ENCODE peak calls at places on chromosomes 3 and 15, in ten cellular contexts. One of them, this sample, is unnamed.

GRCh38 chr15:52796228-52796521 is 6.0 kb upstream of the ONECUT1 start:
- DNase-seq in H9: no peak
- DNase-seq in GM23248: no peak
- DNase-seq in mesendoderm: no peak
- DNase-seq in neuronal stem cell: no peak
- DNase-seq in uterus: no peak
- DNase-seq in Panc1: no peak
- DNase-seq in heart right ventricle: no peak
- DNase-seq in colonic mucosa: no peak
- DNase-seq in trophoblast cell: no peak
- DNase-seq in this sample: no peak

GRCh38 chr3:57917611-57918010 is 90.6 kb upstream of the FLNB start:
- DNase-seq in trophoblast cell: no peak
- DNase-seq in Panc1: no peak
- DNase-seq in GM23248: peak; percentile 31
- DNase-seq in H9: no peak
- DNase-seq in neuronal stem cell: no peak
- DNase-seq in colonic mucosa: no peak
- DNase-seq in uterus: no peak
- DNase-seq in heart right ventricle: no peak
- DNase-seq in mesendoderm: no peak
- DNase-seq in this sample: peak; percentile 11

GRCh38 chr3:129271674-129272073 is 7.0 kb upstream of the HMCES start:
- DNase-seq in colonic mucosa: no peak
- DNase-seq in trophoblast cell: no peak
- DNase-seq in GM23248: no peak
- DNase-seq in mesendoderm: no peak
- DNase-seq in heart right ventricle: no peak
- DNase-seq in H9: no peak
- DNase-seq in uterus: no peak
- DNase-seq in neuronal stem cell: no peak
- DNase-seq in Panc1: no peak
- DNase-seq in this sample: no peak

GRCh38 chr3:34175636-34176186 is 377.3 kb downstream of the PDCD6IP start:
- DNase-seq in heart right ventricle: no peak
- DNase-seq in neuronal stem cell: no peak
- DNase-seq in H9: no peak
- DNase-seq in Panc1: no peak
- DNase-seq in trophoblast cell: no peak
- DNase-seq in uterus: no peak
- DNase-seq in colonic mucosa: no peak
- DNase-seq in mesendoderm: no peak
- DNase-seq in GM23248: no peak
- DNase-seq in this sample: no peak

GRCh38 chr15:68312701-68313204 is 35.2 kb downstream of the FEM1B start:
- DNase-seq in colonic mucosa: no peak
- DNase-seq in uterus: peak; percentile 56
- DNase-seq in GM23248: peak; percentile 93
- DNase-seq in neuronal stem cell: no peak
- DNase-seq in mesendoderm: no peak
- DNase-seq in H9: peak; percentile 28
- DNase-seq in trophoblast cell: no peak
- DNase-seq in Panc1: no peak
- DNase-seq in heart right ventricle: no peak
- DNase-seq in this sample: peak; percentile 78

GRCh38 chr15:77027697-77028450 is 32.9 kb downstream of the PSTPIP1 start:
- DNase-seq in colonic mucosa: peak; percentile 26
- DNase-seq in GM23248: no peak
- DNase-seq in mesendoderm: peak; percentile 43
- DNase-seq in Panc1: no peak
- DNase-seq in trophoblast cell: no peak
- DNase-seq in neuronal stem cell: peak; percentile 40
- DNase-seq in H9: peak; percentile 75
- DNase-seq in uterus: peak; percentile 14
- DNase-seq in heart right ventricle: no peak
- DNase-seq in this sample: no peak

GRCh38 chr3:183924956-183925355 is 40.3 kb upstream of the PARL start:
- DNase-seq in Panc1: peak; percentile 64
- DNase-seq in heart right ventricle: no peak
- DNase-seq in GM23248: peak; percentile 43
- DNase-seq in trophoblast cell: no peak
- DNase-seq in uterus: no peak
- DNase-seq in H9: no peak
- DNase-seq in mesendoderm: no peak
- DNase-seq in neuronal stem cell: no peak
- DNase-seq in colonic mucosa: no peak
- DNase-seq in this sample: peak; percentile 61

GRCh38 chr3:136193273-136194043 is 2.7 kb downstream of the MSL2 start:
- DNase-seq in H9: no peak
- DNase-seq in GM23248: peak; percentile 38
- DNase-seq in trophoblast cell: no peak
- DNase-seq in colonic mucosa: no peak
- DNase-seq in heart right ventricle: no peak
- DNase-seq in mesendoderm: peak; percentile 50
- DNase-seq in Panc1: no peak
- DNase-seq in uterus: no peak
- DNase-seq in neuronal stem cell: no peak
- DNase-seq in this sample: peak; percentile 22

GRCh38 chr3:64088408-64089136 is 65.3 kb upstream of the PSMD6 start:
- DNase-seq in uterus: no peak
- DNase-seq in trophoblast cell: no peak
- DNase-seq in mesendoderm: peak; percentile 63
- DNase-seq in GM23248: no peak
- DNase-seq in neuronal stem cell: no peak
- DNase-seq in colonic mucosa: no peak
- DNase-seq in H9: no peak
- DNase-seq in heart right ventricle: no peak
- DNase-seq in Panc1: no peak
- DNase-seq in this sample: no peak

GRCh38 chr3:197297020-197297419 is 1.4 kb downstream of the DLG1 start:
- DNase-seq in heart right ventricle: no peak
- DNase-seq in colonic mucosa: peak; percentile 39
- DNase-seq in uterus: no peak
- DNase-seq in Panc1: no peak
- DNase-seq in mesendoderm: no peak
- DNase-seq in GM23248: peak; percentile 29
- DNase-seq in H9: no peak
- DNase-seq in neuronal stem cell: no peak
- DNase-seq in trophoblast cell: no peak
- DNase-seq in this sample: no peak

GRCh38 chr15:25439456-25439836 is 622 bp upstream of the UBE3A start:
- DNase-seq in H9: no peak
- DNase-seq in heart right ventricle: no peak
- DNase-seq in mesendoderm: peak; percentile 51
- DNase-seq in colonic mucosa: peak; percentile 45
- DNase-seq in GM23248: peak; percentile 62
- DNase-seq in neuronal stem cell: peak; percentile 2
- DNase-seq in Panc1: no peak
- DNase-seq in trophoblast cell: no peak
- DNase-seq in uterus: no peak
- DNase-seq in this sample: peak; percentile 27

GRCh38 chr3:57757642-57758297 is 1.7 kb downstream of the SLMAP start:
- DNase-seq in neuronal stem cell: peak; percentile 18
- DNase-seq in trophoblast cell: peak; percentile 46
- DNase-seq in GM23248: peak; percentile 50
- DNase-seq in heart right ventricle: no peak
- DNase-seq in colonic mucosa: peak; percentile 34
- DNase-seq in uterus: no peak
- DNase-seq in Panc1: no peak
- DNase-seq in mesendoderm: peak; percentile 65
- DNase-seq in H9: no peak
- DNase-seq in this sample: peak; percentile 26

GRCh38 chr15:75104804-75105557 is 81.6 kb downstream of the PPCDC start:
- DNase-seq in mesendoderm: peak; percentile 49
- DNase-seq in colonic mucosa: peak; percentile 66
- DNase-seq in GM23248: peak; percentile 93
- DNase-seq in H9: no peak
- DNase-seq in trophoblast cell: peak; percentile 97
- DNase-seq in neuronal stem cell: no peak
- DNase-seq in heart right ventricle: no peak
- DNase-seq in Panc1: peak; percentile 50
- DNase-seq in uterus: no peak
- DNase-seq in this sample: peak; percentile 92

GRCh38 chr3:142844339-142844977 is 44.4 kb downstream of the PCOLCE2 start:
- DNase-seq in neuronal stem cell: no peak
- DNase-seq in mesendoderm: peak; percentile 64
- DNase-seq in uterus: no peak
- DNase-seq in H9: no peak
- DNase-seq in Panc1: no peak
- DNase-seq in colonic mucosa: no peak
- DNase-seq in heart right ventricle: no peak
- DNase-seq in trophoblast cell: peak; percentile 73
- DNase-seq in GM23248: peak; percentile 78
- DNase-seq in this sample: peak; percentile 62
- H3K27me3 ChIP-seq in neuronal stem cell: no peaks in the 10 kb centered on the region
- H3K27me3 ChIP-seq in mesendoderm: no peaks in the 10 kb centered on the region
- H3K27me3 ChIP-seq in uterus: no peaks in the 10 kb centered on the region
- H3K27me3 ChIP-seq in H9: no peaks in the 10 kb centered on the region
- H3K27me3 ChIP-seq in Panc1: no peaks in the 10 kb centered on the region
- H3K27me3 ChIP-seq in colonic mucosa: no peaks in the 10 kb centered on the region
- H3K27me3 ChIP-seq in heart right ventricle: no peaks in the 10 kb centered on the region
- H3K27me3 ChIP-seq in trophoblast cell: no peaks in the 10 kb centered on the region
- H3K27me3 ChIP-seq in GM23248: no peaks in the 10 kb centered on the region
- H3K27me3 ChIP-seq in this sample: no peaks in the 10 kb centered on the region

GRCh38 chr3:11995061-11995460 is 9.1 kb upstream of the SYN2 start:
- DNase-seq in mesendoderm: peak; percentile 51
- DNase-seq in colonic mucosa: no peak
- DNase-seq in Panc1: no peak
- DNase-seq in trophoblast cell: peak; percentile 13
- DNase-seq in uterus: no peak
- DNase-seq in heart right ventricle: no peak
- DNase-seq in H9: peak; percentile 74
- DNase-seq in GM23248: no peak
- DNase-seq in neuronal stem cell: no peak
- DNase-seq in this sample: no peak

GRCh38 chr3:11991751-11992150 is 12.4 kb upstream of the SYN2 start:
- DNase-seq in neuronal stem cell: no peak
- DNase-seq in heart right ventricle: no peak
- DNase-seq in H9: no peak
- DNase-seq in uterus: no peak
- DNase-seq in Panc1: no peak
- DNase-seq in colonic mucosa: no peak
- DNase-seq in trophoblast cell: no peak
- DNase-seq in GM23248: no peak
- DNase-seq in mesendoderm: no peak
- DNase-seq in this sample: no peak

GRCh38 chr3:11998091-11998490 is 6.1 kb upstream of the SYN2 start:
- DNase-seq in trophoblast cell: no peak
- DNase-seq in mesendoderm: no peak
- DNase-seq in GM23248: no peak
- DNase-seq in neuronal stem cell: no peak
- DNase-seq in Panc1: no peak
- DNase-seq in uterus: no peak
- DNase-seq in H9: no peak
- DNase-seq in colonic mucosa: no peak
- DNase-seq in heart right ventricle: no peak
- DNase-seq in this sample: no peak

GRCh38 chr3:11996500-11996899 is 7.7 kb upstream of the SYN2 start:
- DNase-seq in mesendoderm: no peak
- DNase-seq in trophoblast cell: peak; percentile 31
- DNase-seq in GM23248: no peak
- DNase-seq in uterus: no peak
- DNase-seq in Panc1: no peak
- DNase-seq in colonic mucosa: no peak
- DNase-seq in neuronal stem cell: no peak
- DNase-seq in heart right ventricle: no peak
- DNase-seq in H9: no peak
- DNase-seq in this sample: no peak
- H3K27me3 ChIP-seq in mesendoderm: no peaks in the 10 kb centered on the region
- H3K27me3 ChIP-seq in trophoblast cell: no peaks in the 10 kb centered on the region
- H3K27me3 ChIP-seq in GM23248: peaks cover 9% of the 10 kb centered on the region
- H3K27me3 ChIP-seq in uterus: no peaks in the 10 kb centered on the region
- H3K27me3 ChIP-seq in Panc1: peaks cover 10% of the 10 kb centered on the region
- H3K27me3 ChIP-seq in colonic mucosa: no peaks in the 10 kb centered on the region
- H3K27me3 ChIP-seq in neuronal stem cell: no peaks in the 10 kb centered on the region
- H3K27me3 ChIP-seq in heart right ventricle: peaks cover 89% of the 10 kb centered on the region
- H3K27me3 ChIP-seq in H9: no peaks in the 10 kb centered on the region
- H3K27me3 ChIP-seq in this sample: no peaks in the 10 kb centered on the region

DNA sequence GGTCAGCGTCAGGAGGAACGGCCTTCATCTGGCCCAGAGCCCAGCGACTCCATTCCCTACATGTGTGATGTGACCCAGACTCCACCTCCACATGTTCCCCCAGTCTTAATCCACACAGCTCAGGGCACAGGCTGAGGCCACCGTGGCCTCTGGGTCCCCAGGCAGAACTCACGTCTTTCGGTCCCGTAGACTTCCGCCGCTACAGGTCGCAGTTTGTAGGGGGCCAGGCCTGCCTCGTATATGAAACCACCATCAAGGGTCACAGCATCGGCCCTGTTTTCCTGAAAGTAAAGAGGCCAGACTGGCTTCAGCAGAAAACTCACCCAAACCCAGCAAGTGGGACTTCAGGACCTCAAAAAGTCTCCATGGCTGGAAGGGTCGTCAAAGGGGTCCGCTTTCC is 8.6 kb downstream of the LTF start:
- DNase-seq in mesendoderm: no peak
- DNase-seq in heart right ventricle: no peak
- DNase-seq in Panc1: no peak
- DNase-seq in neuronal stem cell: no peak
- DNase-seq in H9: peak; percentile 15
- DNase-seq in GM23248: no peak
- DNase-seq in uterus: no peak
- DNase-seq in trophoblast cell: no peak
- DNase-seq in colonic mucosa: no peak
- DNase-seq in this sample: no peak
- H3K27me3 ChIP-seq in mesendoderm: no peaks in the 10 kb centered on the region
- H3K27me3 ChIP-seq in heart right ventricle: no peaks in the 10 kb centered on the region
- H3K27me3 ChIP-seq in Panc1: no peaks in the 10 kb centered on the region
- H3K27me3 ChIP-seq in neuronal stem cell: no peaks in the 10 kb centered on the region
- H3K27me3 ChIP-seq in H9: no peaks in the 10 kb centered on the region
- H3K27me3 ChIP-seq in GM23248: peaks cover 73% of the 10 kb centered on the region
- H3K27me3 ChIP-seq in uterus: no peaks in the 10 kb centered on the region
- H3K27me3 ChIP-seq in trophoblast cell: no peaks in the 10 kb centered on the region
- H3K27me3 ChIP-seq in colonic mucosa: no peaks in the 10 kb centered on the region
- H3K27me3 ChIP-seq in this sample: peaks cover 4% of the 10 kb centered on the region

DNA sequence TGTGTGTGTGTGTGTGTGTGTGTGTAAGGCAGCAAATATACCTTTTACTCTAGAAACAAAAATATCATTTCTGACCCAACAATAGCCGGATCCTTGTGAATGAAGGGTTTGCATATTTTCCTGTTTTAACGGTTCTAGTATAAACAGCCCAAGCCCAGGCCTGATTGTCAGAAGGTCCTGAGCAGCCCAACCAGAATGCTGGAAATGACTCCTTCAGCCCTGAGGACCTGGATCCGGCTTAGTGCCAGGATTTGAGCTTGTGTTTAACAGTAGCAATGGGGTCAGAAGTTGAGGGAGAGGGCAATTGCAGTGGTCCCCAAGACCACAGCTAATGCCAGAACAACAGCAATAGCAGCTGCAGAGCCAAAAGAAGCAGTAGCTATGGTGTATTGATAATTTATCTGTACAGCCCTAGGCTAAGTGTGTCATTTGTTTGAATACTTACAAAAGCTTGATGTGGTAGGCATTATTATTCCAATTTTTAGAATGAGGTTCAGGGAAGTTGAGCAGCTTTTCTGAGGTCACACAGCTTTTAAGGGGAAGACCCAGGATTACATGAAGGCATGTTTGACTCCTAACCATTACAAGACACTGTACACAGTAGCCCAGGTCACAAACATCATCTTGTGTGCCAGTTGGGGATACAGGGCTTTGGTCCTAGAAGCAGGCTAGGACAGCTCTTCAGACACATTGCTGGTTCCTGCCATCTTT is 12.8 kb downstream of the FOXL2 start:
- DNase-seq in GM23248: no peak
- DNase-seq in uterus: no peak
- DNase-seq in Panc1: no peak
- DNase-seq in neuronal stem cell: no peak
- DNase-seq in H9: no peak
- DNase-seq in mesendoderm: no peak
- DNase-seq in trophoblast cell: no peak
- DNase-seq in heart right ventricle: no peak
- DNase-seq in colonic mucosa: no peak
- DNase-seq in this sample: no peak
- H3K27me3 ChIP-seq in GM23248: peaks cover 26% of the 10 kb centered on the region
- H3K27me3 ChIP-seq in uterus: peaks cover 6% of the 10 kb centered on the region
- H3K27me3 ChIP-seq in Panc1: no peaks in the 10 kb centered on the region
- H3K27me3 ChIP-seq in neuronal stem cell: peaks cover 41% of the 10 kb centered on the region
- H3K27me3 ChIP-seq in H9: peaks cover 28% of the 10 kb centered on the region
- H3K27me3 ChIP-seq in mesendoderm: peaks cover 26% of the 10 kb centered on the region
- H3K27me3 ChIP-seq in trophoblast cell: peaks cover 28% of the 10 kb centered on the region
- H3K27me3 ChIP-seq in heart right ventricle: peaks cover 41% of the 10 kb centered on the region
- H3K27me3 ChIP-seq in colonic mucosa: peaks cover 44% of the 10 kb centered on the region
- H3K27me3 ChIP-seq in this sample: peaks cover 42% of the 10 kb centered on the region